ENCODE peak calls at places on chromosomes 13 and 19, in eight cellular contexts. T is caudate nucleus; G is GM03348; A is glutamatergic neuron; P is prostate gland; H is fibroblast of the conjunctiva; O is effector memory CD4-positive, alpha-beta T cell; J is activated naive CD4-positive, alpha-beta T cell. W is an unnamed sample.

GRCh38 chr19:48633148-48634035 is 3.8 kb downstream of the DBP start:
- DNase-seq in T (no peak), G (no peak), A (no peak), P (no peak), H (no peak), O (no peak), J (no peak), W (no peak)

GRCh38 chr13:71618154-71618553 is 248.8 kb downstream of the DACH1 start:
- DNase-seq in T (no peak), G (no peak), A (no peak), P (no peak), H (no peak), O (no peak), J (no peak), W (no peak)

GRCh38 chr13:110319774-110320509 is 12.9 kb downstream of the COL4A2 start:
- DNase-seq in T (no peak), G (peak), A (no peak), P (no peak), H (no peak), O (no peak), J (no peak), W (no peak)

GRCh38 chr13:105573134-105573533 is 962.3 kb downstream of the EFNB2 start:
- DNase-seq in T (no peak), G (no peak), A (no peak), P (no peak), H (no peak), O (no peak), J (no peak), W (no peak)

GRCh38 chr19:3075605-3076431 is 13.5 kb upstream of the TLE5 start:
- DNase-seq in T (peak), G (peak), A (peak), P (no peak), H (no peak), O (peak), J (peak), W (no peak)

GRCh38 chr13:44331912-44332840 is 41.4 kb upstream of the SERP2 start:
- DNase-seq in T (no peak), G (peak), A (peak), P (peak), H (peak), O (no peak), J (no peak), W (no peak)

GRCh38 chr13:106449096-106449495 is 86.4 kb downstream of the EFNB2 start:
- DNase-seq in T (no peak), G (no peak), A (no peak), P (no peak), H (no peak), O (no peak), J (no peak), W (no peak)

GRCh38 chr19:40006273-40006691 is 9.4 kb downstream of the ZNF546 start:
- DNase-seq in T (no peak), G (peak), A (no peak), P (no peak), H (peak), O (no peak), J (no peak), W (no peak)

GRCh38 chr19:6319376-6319775 is 14.0 kb downstream of the ACER1 start:
- DNase-seq in T (no peak), G (no peak), A (no peak), P (no peak), H (no peak), O (no peak), J (no peak), W (no peak)

GRCh38 chr19:4909172-4909896 is at the start of gene UHRF1:
- DNase-seq in T (no peak), G (no peak), A (no peak), P (no peak), H (no peak), O (no peak), J (no peak), W (no peak)

GRCh38 chr19:55304279-55304978 is 20.6 kb downstream of the BRSK1 start:
- DNase-seq in T (no peak), G (no peak), A (peak), P (no peak), H (no peak), O (no peak), J (no peak), W (no peak)

GRCh38 chr19:14165986-14166385 is 29.6 kb upstream of the ASF1B start:
- DNase-seq in T (no peak), G (no peak), A (no peak), P (no peak), H (no peak), O (no peak), J (no peak), W (no peak)

GRCh38 chr19:51333836-51334460 is 8.0 kb downstream of the VSIG10L start:
- DNase-seq in T (no peak), G (no peak), A (no peak), P (no peak), H (no peak), O (no peak), J (no peak), W (no peak)

W was measured in NCI-H1048.